ENCODE peak calls at places on chromosomes 5 and 9, in four cellular contexts. G is HCEC 1CT, Y is A549, U is ureter. S is an unnamed sample.

GRCh38 chr5:2556375-2556966 is 195.0 kb downstream of the IRX2 start:
- DNase-seq in G (no peak), Y (no peak), U (no peak), S (no peak)

GRCh38 chr5:67149933-67150523 is 46.6 kb downstream of the CD180 start:
- DNase-seq in U (no peak), G (peak), Y (no peak), S (no peak)

GRCh38 chr5:112917453-112918005 is 4.5 kb downstream of the REEP5 start:
- DNase-seq in Y (peak), G (peak), U (no peak), S (no peak)

GRCh38 chr9:73042155-73042554 is 89.3 kb upstream of the ALDH1A1 start:
- DNase-seq in G (peak), U (no peak), Y (no peak), S (no peak)

GRCh38 chr9:33467526-33467925 is 6.2 kb downstream of the NOL6 start:
- DNase-seq in Y (no peak), U (no peak), G (no peak), S (no peak)

GRCh38 chr5:67515762-67516161 is 319.2 kb upstream of the CD180 start:
- DNase-seq in U (no peak), Y (no peak), G (no peak), S (no peak)

GRCh38 chr5:139880416-139881144 is 85.0 kb downstream of the PSD2 start:
- DNase-seq in U (no peak), Y (no peak), G (no peak), S (no peak)

GRCh38 chr9:77807295-77807694 is 159.2 kb upstream of the GNA14 start:
- DNase-seq in G (peak), U (no peak), Y (peak), S (peak)

GRCh38 chr5:139667730-139668063 is 19.5 kb downstream of the CXXC5 start:
- DNase-seq in U (no peak), G (peak), Y (no peak), S (no peak)

GRCh38 chr9:16960084-16960483 is 89.6 kb upstream of the BNC2 start:
- DNase-seq in Y (peak), G (peak), U (no peak), S (no peak)